ENCODE peak calls at places on chromosomes 12 and 14, in seven cellular contexts. N, F, Y, U, W, G and I are unnamed samples.

GRCh38 chr12:119486599-119487154 is 106.9 kb upstream of the TMEM233 start:
- DNase-seq in U (no peak), G (no peak), F (no peak), Y (no peak), W (no peak), N (no peak), I (no peak)

GRCh38 chr12:104422441-104422840 is 34.3 kb upstream of the CHST11 start:
- DNase-seq in G (no peak), Y (no peak), U (no peak), W (no peak), N (no peak), F (no peak), I (no peak)

GRCh38 chr12:1332327-1332726 is 262.1 kb downstream of the FBXL14 start:
- DNase-seq in F (no peak), N (no peak), G (no peak), U (no peak), W (no peak), Y (no peak), I (no peak)

GRCh38 chr12:24073170-24073810 is 123.8 kb upstream of the SOX5 start:
- DNase-seq in W (no peak), U (no peak), Y (no peak), F (no peak), G (no peak), N (no peak), I (no peak)

GRCh38 chr12:65695077-65695865 is 129.0 kb upstream of the HMGA2 start:
- DNase-seq in G (no peak), N (no peak), Y (no peak), U (peak), F (peak), W (peak), I (no peak)

GRCh38 chr14:36583242-36584166 is 1.1 kb upstream of the NKX2-8 start:
- DNase-seq in F (no peak), N (no peak), Y (no peak), W (no peak), G (no peak), U (no peak), I (peak)

GRCh38 chr12:66555113-66555512 is 123.8 kb downstream of the GRIP1 start:
- DNase-seq in W (no peak), F (no peak), U (no peak), G (no peak), N (no peak), Y (no peak), I (no peak)

GRCh38 chr14:46325157-46325556 is 326.4 kb downstream of the RPL10L start:
- DNase-seq in F (no peak), N (no peak), W (no peak), G (no peak), Y (no peak), U (no peak), I (no peak)

GRCh38 chr14:64337901-64338615 is 43.9 kb upstream of the ESR2 start:
- DNase-seq in W (no peak), F (no peak), U (peak), Y (peak), N (peak), G (peak), I (peak)

GRCh38 chr12:68572650-68573049 is 38.0 kb upstream of the RAP1B start:
- DNase-seq in N (no peak), F (no peak), U (no peak), W (no peak), Y (no peak), G (no peak), I (no peak)

GRCh38 chr14:89185919-89186849 is 230.8 kb downstream of the FOXN3 start:
- DNase-seq in F (no peak), U (peak), Y (no peak), G (no peak), N (no peak), W (no peak), I (no peak)

GRCh38 chr14:57461777-57462320 is 31.8 kb downstream of the CCDC198 start:
- DNase-seq in U (no peak), W (no peak), F (no peak), N (no peak), G (no peak), Y (no peak), I (no peak)

GRCh38 chr12:46357438-46358324 is 14.9 kb downstream of the SLC38A2 start:
- DNase-seq in F (no peak), Y (no peak), U (no peak), N (no peak), W (no peak), G (no peak), I (no peak)

GRCh38 chr12:65568517-65568916 is 255.8 kb upstream of the HMGA2 start:
- DNase-seq in N (no peak), G (no peak), Y (no peak), W (no peak), F (no peak), U (no peak), I (no peak)